ENCODE peak calls at places on chromosome 4, in six cellular contexts. O, N, D, U, K and B are unnamed samples.

GRCh38 chr4:137677851-137678250 is 145.6 kb upstream of the PCDH18 start:
- DNase-seq in O (no peak), N (no peak), D (no peak), U (no peak), K (no peak), B (no peak)

GRCh38 chr4:153079824-153080486 is 124.3 kb upstream of the TRIM2 start:
- DNase-seq in O (no peak), N (no peak), D (no peak), U (no peak), K (no peak), B (no peak)

GRCh38 chr4:26854701-26855100 is 5.9 kb upstream of the STIM2 start:
- DNase-seq in O (no peak), N (no peak), D (no peak), U (no peak), K (no peak), B (no peak)

GRCh38 chr4:2461246-2461960 is 7.5 kb upstream of the RNF4 start:
- DNase-seq in O (no peak), N (no peak), D (no peak), U (no peak), K (no peak), B (no peak)

GRCh38 chr4:74934822-74935326 is 2.0 kb downstream of the PARM1 start:
- DNase-seq in O (no peak), N (no peak), D (no peak), U (no peak), K (no peak), B (no peak)

GRCh38 chr4:108272566-108272965 is 103.8 kb upstream of the LEF1 start:
- DNase-seq in O (no peak), N (no peak), D (no peak), U (no peak), K (no peak), B (no peak)

GRCh38 chr4:26619784-26620183 is 35.9 kb downstream of the TBC1D19 start:
- DNase-seq in O (no peak), N (no peak), D (no peak), U (no peak), K (no peak), B (no peak)

GRCh38 chr4:14222630-14223029 is 595.1 kb upstream of the BOD1L1 start:
- DNase-seq in O (no peak), N (no peak), D (no peak), U (no peak), K (no peak), B (no peak)

GRCh38 chr4:26441110-26441509 is 49.2 kb downstream of the CCKAR start:
- DNase-seq in O (no peak), N (no peak), D (no peak), U (no peak), K (peak), B (no peak)

GRCh38 chr4:176653406-176654220 is 139.1 kb downstream of the VEGFC start:
- DNase-seq in O (no peak), N (no peak), D (no peak), U (no peak), K (no peak), B (no peak)

GRCh38 chr4:185965456-185966384 is 103.2 kb upstream of the TLR3 start:
- DNase-seq in O (no peak), N (peak), D (no peak), U (peak), K (no peak), B (no peak)

GRCh38 chr4:38822748-38823303 is 18.2 kb upstream of the TLR1 start:
- DNase-seq in O (no peak), N (no peak), D (no peak), U (no peak), K (no peak), B (no peak)

GRCh38 chr4:56465599-56466295 is 1.7 kb upstream of the SRP72 start:
- DNase-seq in O (no peak), N (peak), D (no peak), U (no peak), K (no peak), B (no peak)

GRCh38 chr4:166169111-166169510 is 296.1 kb downstream of the TLL1 start:
- DNase-seq in O (peak), N (no peak), D (no peak), U (no peak), K (peak), B (no peak)

GRCh38 chr4:105092356-105092755 is 54.3 kb upstream of the TET2 start:
- DNase-seq in O (no peak), N (no peak), D (no peak), U (no peak), K (no peak), B (no peak)

GRCh38 chr4:75845992-75846391 is 56.3 kb downstream of the PPEF2 start:
- DNase-seq in O (no peak), N (no peak), D (no peak), U (no peak), K (no peak), B (no peak)

GRCh38 chr4:82801910-82802521 is 3.4 kb upstream of the SCD5 start:
- DNase-seq in O (no peak), N (peak), D (peak), U (no peak), K (peak), B (no peak)

GRCh38 chr4:13261486-13262257 is 222.5 kb downstream of the RAB28 start:
- DNase-seq in O (no peak), N (no peak), D (no peak), U (no peak), K (no peak), B (no peak)

GRCh38 chr4:180947421-180947820 is 1295.8 kb upstream of the TENM3 start:
- DNase-seq in O (no peak), N (no peak), D (peak), U (no peak), K (no peak), B (no peak)

GRCh38 chr4:107564326-107564725 is 155.7 kb downstream of the PAPSS1 start:
- DNase-seq in O (no peak), N (no peak), D (no peak), U (no peak), K (no peak), B (no peak)

GRCh38 chr4:1300466-1301455 is 11.1 kb downstream of the MAEA start:
- DNase-seq in O (no peak), N (no peak), D (peak), U (no peak), K (no peak), B (peak)

GRCh38 chr4:168221298-168221697 is 97.3 kb downstream of the DDX60 start:
- DNase-seq in O (no peak), N (no peak), D (no peak), U (no peak), K (no peak), B (no peak)

GRCh38 chr4:168884251-168885124 is 125.6 kb downstream of the CBR4 start:
- DNase-seq in O (no peak), N (no peak), D (no peak), U (no peak), K (no peak), B (no peak)

GRCh38 chr4:56668267-56668666 is 12.8 kb downstream of the HOPX start:
- DNase-seq in O (no peak), N (peak), D (no peak), U (no peak), K (no peak), B (no peak)

GRCh38 chr4:150743564-150744342 is 161.8 kb downstream of the MAB21L2 start:
- DNase-seq in O (no peak), N (no peak), D (peak), U (peak), K (no peak), B (no peak)

GRCh38 chr4:77586953-77587383 is 18.7 kb upstream of the CXCL13 start:
- DNase-seq in O (no peak), N (no peak), D (no peak), U (peak), K (no peak), B (no peak)

GRCh38 chr4:118410143-118410542 is 57.3 kb upstream of the PRSS12 start:
- DNase-seq in O (no peak), N (no peak), D (peak), U (no peak), K (no peak), B (no peak)

GRCh38 chr4:107838763-107839162 is 14.0 kb downstream of the SGMS2 start:
- DNase-seq in O (no peak), N (no peak), D (no peak), U (no peak), K (no peak), B (peak)

DNA sequence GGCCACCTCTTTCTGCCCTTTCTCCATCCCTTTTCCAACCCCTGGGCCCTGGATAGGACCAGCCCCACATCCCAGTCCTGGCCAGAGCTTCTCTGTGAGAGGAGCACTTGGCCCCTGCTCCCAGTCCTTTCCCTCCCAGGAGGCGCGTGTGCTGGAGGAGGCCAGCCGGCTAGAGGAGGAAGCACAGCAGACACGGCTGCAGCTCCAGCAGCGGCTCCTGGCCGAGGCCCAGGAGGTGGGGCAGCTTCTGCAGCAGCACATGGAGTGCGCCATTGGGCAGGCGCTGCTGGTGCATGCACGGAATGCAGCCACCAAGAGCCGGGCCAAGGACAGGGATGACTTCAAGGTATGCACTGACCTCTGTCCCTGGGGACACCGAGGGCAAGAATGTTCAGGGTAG is 87.4 kb downstream of the EVC start:
- DNase-seq in O (no peak), N (no peak), D (no peak), U (no peak), K (no peak), B (no peak)
- TF ChIP-seq GABPA in O (no peak), N (no peak), D (no peak), U (no peak), K (no peak), B (no peak)

DNA sequence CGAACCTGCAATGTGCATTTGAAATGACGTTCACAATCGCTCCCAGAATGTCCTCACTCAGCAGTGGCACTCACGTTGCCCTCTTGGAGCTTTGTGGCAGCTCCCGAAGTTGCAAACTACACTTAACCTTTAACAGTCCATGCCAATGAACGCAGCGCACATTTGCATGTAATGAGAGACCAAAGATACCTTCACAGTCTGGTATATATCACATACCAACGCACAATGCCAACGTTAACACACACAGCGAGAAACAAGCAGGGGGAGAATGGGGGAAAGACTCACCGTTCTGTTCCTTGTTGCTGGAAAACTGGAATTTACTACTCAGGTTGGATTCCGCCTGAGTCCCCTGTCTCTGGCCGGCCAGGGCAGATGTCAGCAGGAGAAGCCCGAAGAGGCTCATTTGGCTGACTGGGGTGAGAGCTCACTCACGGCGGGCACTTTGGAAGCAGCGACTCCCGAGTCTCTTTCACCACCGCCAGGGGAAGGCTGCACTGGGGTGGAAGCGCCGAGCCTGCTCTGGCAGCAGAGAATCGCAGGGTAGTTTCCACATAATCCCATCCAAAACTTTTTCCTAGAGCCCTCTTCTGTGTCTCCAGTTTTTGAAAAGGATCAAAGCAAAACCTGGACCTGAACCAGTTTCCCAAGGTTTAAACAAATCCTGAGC is 965 bp downstream of the PDGFC start:
- DNase-seq in O (peak), N (no peak), D (peak), U (no peak), K (peak), B (no peak)
- TF ChIP-seq GABPA in O (no peak), N (no peak), D (no peak), U (no peak), K (no peak), B (no peak)

DNA sequence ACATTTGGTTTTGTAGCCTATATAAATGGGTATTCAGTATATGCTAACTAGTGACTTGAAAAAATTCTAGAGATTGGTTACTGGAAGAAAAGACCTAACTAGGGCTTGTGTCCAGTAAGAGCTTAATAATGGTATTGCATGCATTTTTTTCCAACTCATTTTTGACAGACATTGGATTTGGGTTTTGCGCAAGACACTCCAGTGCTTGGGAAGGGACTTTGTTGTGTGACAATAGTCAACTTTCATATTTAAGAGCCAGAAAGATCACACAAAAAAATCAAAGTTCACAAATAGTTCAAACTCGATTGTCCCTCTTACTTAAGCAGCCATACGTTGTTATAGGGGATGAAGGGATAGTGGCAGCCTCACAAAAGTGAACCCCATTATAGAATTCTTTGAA is 1.2 kb upstream of the HSD17B11 start:
- DNase-seq in O (no peak), N (no peak), D (no peak), U (no peak), K (peak), B (peak)
- TF ChIP-seq GABPA in O (no peak), N (no peak), D (no peak), U (no peak), K (no peak), B (no peak)

GRCh38 chr4:35252866-35253265 is 991.4 kb downstream of the ARAP2 start:
- DNase-seq in O (no peak), N (no peak), D (no peak), U (no peak), K (no peak), B (no peak)
- TF ChIP-seq GABPA in O (no peak), N (no peak), D (no peak), U (no peak), K (no peak), B (no peak)

GRCh38 chr4:54959656-54960055 is 165.7 kb downstream of the KDR start:
- DNase-seq in O (no peak), N (no peak), D (no peak), U (no peak), K (no peak), B (no peak)
- TF ChIP-seq GABPA in O (no peak), N (no peak), D (no peak), U (no peak), K (no peak), B (no peak)